ENCODE peak calls at places on chromosomes 16 and 17, in six cellular contexts. One of them, this sample, is unnamed.

GRCh38 chr17:44826123-44826790 is 3.8 kb downstream of the GJC1 start:
- DNase-seq in left cardiac atrium: no peak
- DNase-seq in stimulated activated CD8-positive, alpha-beta memory T cell treated with anti-CD3 and anti-CD28 coated beads, Interleukin-15, amount 100 ng/mL, for 24 hours: no peak
- DNase-seq in CD8-positive, alpha-beta T cell: no peak
- DNase-seq in HTR-8/SVneo: no peak
- DNase-seq in COR-L47: no peak
- DNase-seq in this sample: no peak

GRCh38 chr17:74850310-74850709 is 9.4 kb downstream of the GRIN2C start:
- DNase-seq in left cardiac atrium: no peak
- DNase-seq in stimulated activated CD8-positive, alpha-beta memory T cell treated with anti-CD3 and anti-CD28 coated beads, Interleukin-15, amount 100 ng/mL, for 24 hours: no peak
- DNase-seq in CD8-positive, alpha-beta T cell: no peak
- DNase-seq in HTR-8/SVneo: no peak
- DNase-seq in COR-L47: no peak
- DNase-seq in this sample: no peak

GRCh38 chr16:1673424-1674151 is 4.5 kb upstream of the JPT2 start:
- DNase-seq in left cardiac atrium: no peak
- DNase-seq in stimulated activated CD8-positive, alpha-beta memory T cell treated with anti-CD3 and anti-CD28 coated beads, Interleukin-15, amount 100 ng/mL, for 24 hours: no peak
- DNase-seq in CD8-positive, alpha-beta T cell: no peak
- DNase-seq in HTR-8/SVneo: no peak
- DNase-seq in COR-L47: no peak
- DNase-seq in this sample: no peak

GRCh38 chr17:35774499-35774898 is 13.8 kb downstream of the C17orf50 start:
- DNase-seq in left cardiac atrium: peak
- DNase-seq in stimulated activated CD8-positive, alpha-beta memory T cell treated with anti-CD3 and anti-CD28 coated beads, Interleukin-15, amount 100 ng/mL, for 24 hours: no peak
- DNase-seq in CD8-positive, alpha-beta T cell: no peak
- DNase-seq in HTR-8/SVneo: no peak
- DNase-seq in COR-L47: no peak
- DNase-seq in this sample: no peak

GRCh38 chr16:60636117-60636516 is 1400.1 kb downstream of the CDH8 start:
- DNase-seq in left cardiac atrium: no peak
- DNase-seq in stimulated activated CD8-positive, alpha-beta memory T cell treated with anti-CD3 and anti-CD28 coated beads, Interleukin-15, amount 100 ng/mL, for 24 hours: no peak
- DNase-seq in CD8-positive, alpha-beta T cell: no peak
- DNase-seq in HTR-8/SVneo: no peak
- DNase-seq in COR-L47: no peak
- DNase-seq in this sample: no peak

GRCh38 chr17:44004077-44004760 is at the start of gene NAGS:
- DNase-seq in left cardiac atrium: no peak
- DNase-seq in stimulated activated CD8-positive, alpha-beta memory T cell treated with anti-CD3 and anti-CD28 coated beads, Interleukin-15, amount 100 ng/mL, for 24 hours: no peak
- DNase-seq in CD8-positive, alpha-beta T cell: no peak
- DNase-seq in HTR-8/SVneo: no peak
- DNase-seq in COR-L47: no peak
- DNase-seq in this sample: no peak

GRCh38 chr17:4548721-4549531 is 6.3 kb downstream of the MYBBP1A start:
- DNase-seq in left cardiac atrium: no peak
- DNase-seq in stimulated activated CD8-positive, alpha-beta memory T cell treated with anti-CD3 and anti-CD28 coated beads, Interleukin-15, amount 100 ng/mL, for 24 hours: no peak
- DNase-seq in CD8-positive, alpha-beta T cell: no peak
- DNase-seq in HTR-8/SVneo: peak
- DNase-seq in COR-L47: no peak
- DNase-seq in this sample: no peak

GRCh38 chr16:75265911-75266701 is 14.7 kb upstream of the BCAR1 start:
- DNase-seq in left cardiac atrium: peak
- DNase-seq in stimulated activated CD8-positive, alpha-beta memory T cell treated with anti-CD3 and anti-CD28 coated beads, Interleukin-15, amount 100 ng/mL, for 24 hours: no peak
- DNase-seq in CD8-positive, alpha-beta T cell: no peak
- DNase-seq in HTR-8/SVneo: peak
- DNase-seq in COR-L47: no peak
- DNase-seq in this sample: no peak

GRCh38 chr17:55527520-55528118 is 16.4 kb upstream of the SMIM36 start:
- DNase-seq in left cardiac atrium: no peak
- DNase-seq in stimulated activated CD8-positive, alpha-beta memory T cell treated with anti-CD3 and anti-CD28 coated beads, Interleukin-15, amount 100 ng/mL, for 24 hours: no peak
- DNase-seq in CD8-positive, alpha-beta T cell: no peak
- DNase-seq in HTR-8/SVneo: peak
- DNase-seq in COR-L47: peak
- DNase-seq in this sample: no peak

GRCh38 chr16:14462811-14463210 is 167.2 kb downstream of the PARN start:
- DNase-seq in left cardiac atrium: no peak
- DNase-seq in stimulated activated CD8-positive, alpha-beta memory T cell treated with anti-CD3 and anti-CD28 coated beads, Interleukin-15, amount 100 ng/mL, for 24 hours: no peak
- DNase-seq in CD8-positive, alpha-beta T cell: no peak
- DNase-seq in HTR-8/SVneo: no peak
- DNase-seq in COR-L47: no peak
- DNase-seq in this sample: no peak

GRCh38 chr17:56819030-56819429 is 14.7 kb downstream of the C17orf67 start:
- DNase-seq in left cardiac atrium: no peak
- DNase-seq in stimulated activated CD8-positive, alpha-beta memory T cell treated with anti-CD3 and anti-CD28 coated beads, Interleukin-15, amount 100 ng/mL, for 24 hours: no peak
- DNase-seq in CD8-positive, alpha-beta T cell: no peak
- DNase-seq in HTR-8/SVneo: no peak
- DNase-seq in COR-L47: no peak
- DNase-seq in this sample: no peak

GRCh38 chr17:66647391-66647983 is 187.4 kb upstream of the CACNG5 start:
- DNase-seq in left cardiac atrium: no peak
- DNase-seq in stimulated activated CD8-positive, alpha-beta memory T cell treated with anti-CD3 and anti-CD28 coated beads, Interleukin-15, amount 100 ng/mL, for 24 hours: no peak
- DNase-seq in CD8-positive, alpha-beta T cell: no peak
- DNase-seq in HTR-8/SVneo: no peak
- DNase-seq in COR-L47: no peak
- DNase-seq in this sample: no peak

GRCh38 chr17:80820331-80820730 is 171.3 kb upstream of the CHMP6 start:
- DNase-seq in left cardiac atrium: no peak
- DNase-seq in stimulated activated CD8-positive, alpha-beta memory T cell treated with anti-CD3 and anti-CD28 coated beads, Interleukin-15, amount 100 ng/mL, for 24 hours: no peak
- DNase-seq in CD8-positive, alpha-beta T cell: no peak
- DNase-seq in HTR-8/SVneo: no peak
- DNase-seq in COR-L47: no peak
- DNase-seq in this sample: no peak

GRCh38 chr17:14616508-14616907 is 315.6 kb downstream of the HS3ST3B1 start:
- DNase-seq in left cardiac atrium: no peak
- DNase-seq in stimulated activated CD8-positive, alpha-beta memory T cell treated with anti-CD3 and anti-CD28 coated beads, Interleukin-15, amount 100 ng/mL, for 24 hours: no peak
- DNase-seq in CD8-positive, alpha-beta T cell: no peak
- DNase-seq in HTR-8/SVneo: peak
- DNase-seq in COR-L47: no peak
- DNase-seq in this sample: no peak

GRCh38 chr16:54847207-54847606 is 83.5 kb upstream of the IRX5 start:
- DNase-seq in left cardiac atrium: no peak
- DNase-seq in stimulated activated CD8-positive, alpha-beta memory T cell treated with anti-CD3 and anti-CD28 coated beads, Interleukin-15, amount 100 ng/mL, for 24 hours: no peak
- DNase-seq in CD8-positive, alpha-beta T cell: no peak
- DNase-seq in HTR-8/SVneo: no peak
- DNase-seq in COR-L47: no peak
- DNase-seq in this sample: no peak

GRCh38 chr17:63997341-63998048 is 656 bp upstream of the PRR29 start:
- DNase-seq in left cardiac atrium: no peak
- DNase-seq in stimulated activated CD8-positive, alpha-beta memory T cell treated with anti-CD3 and anti-CD28 coated beads, Interleukin-15, amount 100 ng/mL, for 24 hours: no peak
- DNase-seq in CD8-positive, alpha-beta T cell: no peak
- DNase-seq in HTR-8/SVneo: no peak
- DNase-seq in COR-L47: no peak
- DNase-seq in this sample: peak

GRCh38 chr17:21678451-21679081 is 13.8 kb upstream of the KCNJ18 start:
- DNase-seq in left cardiac atrium: no peak
- DNase-seq in stimulated activated CD8-positive, alpha-beta memory T cell treated with anti-CD3 and anti-CD28 coated beads, Interleukin-15, amount 100 ng/mL, for 24 hours: no peak
- DNase-seq in CD8-positive, alpha-beta T cell: no peak
- DNase-seq in HTR-8/SVneo: no peak
- DNase-seq in COR-L47: peak
- DNase-seq in this sample: no peak

GRCh38 chr16:84810518-84811273 is 9.1 kb upstream of the CRISPLD2 start:
- DNase-seq in left cardiac atrium: peak
- DNase-seq in stimulated activated CD8-positive, alpha-beta memory T cell treated with anti-CD3 and anti-CD28 coated beads, Interleukin-15, amount 100 ng/mL, for 24 hours: no peak
- DNase-seq in CD8-positive, alpha-beta T cell: no peak
- DNase-seq in HTR-8/SVneo: no peak
- DNase-seq in COR-L47: no peak
- DNase-seq in this sample: no peak

GRCh38 chr17:29007456-29008455 is 1.9 kb upstream of the SEZ6 start:
- DNase-seq in left cardiac atrium: no peak
- DNase-seq in stimulated activated CD8-positive, alpha-beta memory T cell treated with anti-CD3 and anti-CD28 coated beads, Interleukin-15, amount 100 ng/mL, for 24 hours: no peak
- DNase-seq in CD8-positive, alpha-beta T cell: no peak
- DNase-seq in HTR-8/SVneo: peak
- DNase-seq in COR-L47: no peak
- DNase-seq in this sample: no peak

GRCh38 chr17:50146230-50146926 is 4.1 kb downstream of the PPP1R9B start:
- DNase-seq in left cardiac atrium: no peak
- DNase-seq in stimulated activated CD8-positive, alpha-beta memory T cell treated with anti-CD3 and anti-CD28 coated beads, Interleukin-15, amount 100 ng/mL, for 24 hours: no peak
- DNase-seq in CD8-positive, alpha-beta T cell: no peak
- DNase-seq in HTR-8/SVneo: no peak
- DNase-seq in COR-L47: no peak
- DNase-seq in this sample: no peak

GRCh38 chr17:82296511-82297279 is 20.7 kb downstream of the CD7 start:
- DNase-seq in left cardiac atrium: no peak
- DNase-seq in stimulated activated CD8-positive, alpha-beta memory T cell treated with anti-CD3 and anti-CD28 coated beads, Interleukin-15, amount 100 ng/mL, for 24 hours: no peak
- DNase-seq in CD8-positive, alpha-beta T cell: no peak
- DNase-seq in HTR-8/SVneo: no peak
- DNase-seq in COR-L47: no peak
- DNase-seq in this sample: no peak

GRCh38 chr17:9259419-9259818 is 238.1 kb downstream of the NTN1 start:
- DNase-seq in left cardiac atrium: peak
- DNase-seq in stimulated activated CD8-positive, alpha-beta memory T cell treated with anti-CD3 and anti-CD28 coated beads, Interleukin-15, amount 100 ng/mL, for 24 hours: no peak
- DNase-seq in CD8-positive, alpha-beta T cell: no peak
- DNase-seq in HTR-8/SVneo: no peak
- DNase-seq in COR-L47: no peak
- DNase-seq in this sample: no peak

GRCh38 chr17:11144358-11145233 is 96.4 kb upstream of the SHISA6 start:
- DNase-seq in left cardiac atrium: peak
- DNase-seq in stimulated activated CD8-positive, alpha-beta memory T cell treated with anti-CD3 and anti-CD28 coated beads, Interleukin-15, amount 100 ng/mL, for 24 hours: no peak
- DNase-seq in CD8-positive, alpha-beta T cell: no peak
- DNase-seq in HTR-8/SVneo: peak
- DNase-seq in COR-L47: no peak
- DNase-seq in this sample: no peak

GRCh38 chr16:9489823-9490467 is 398.5 kb downstream of the HAPSTR1 start:
- DNase-seq in left cardiac atrium: peak
- DNase-seq in stimulated activated CD8-positive, alpha-beta memory T cell treated with anti-CD3 and anti-CD28 coated beads, Interleukin-15, amount 100 ng/mL, for 24 hours: no peak
- DNase-seq in CD8-positive, alpha-beta T cell: no peak
- DNase-seq in HTR-8/SVneo: no peak
- DNase-seq in COR-L47: no peak
- DNase-seq in this sample: peak

GRCh38 chr16:55292491-55292890 is 31.5 kb upstream of the IRX6 start:
- DNase-seq in left cardiac atrium: no peak
- DNase-seq in stimulated activated CD8-positive, alpha-beta memory T cell treated with anti-CD3 and anti-CD28 coated beads, Interleukin-15, amount 100 ng/mL, for 24 hours: no peak
- DNase-seq in CD8-positive, alpha-beta T cell: no peak
- DNase-seq in HTR-8/SVneo: no peak
- DNase-seq in COR-L47: no peak
- DNase-seq in this sample: no peak

GRCh38 chr16:11411059-11411550 is 65.8 kb downstream of the RMI2 start:
- DNase-seq in left cardiac atrium: no peak
- DNase-seq in stimulated activated CD8-positive, alpha-beta memory T cell treated with anti-CD3 and anti-CD28 coated beads, Interleukin-15, amount 100 ng/mL, for 24 hours: no peak
- DNase-seq in CD8-positive, alpha-beta T cell: no peak
- DNase-seq in HTR-8/SVneo: no peak
- DNase-seq in COR-L47: no peak
- DNase-seq in this sample: no peak

GRCh38 chr16:68416057-68417046 is 32.0 kb downstream of the SMPD3 start:
- DNase-seq in left cardiac atrium: no peak
- DNase-seq in stimulated activated CD8-positive, alpha-beta memory T cell treated with anti-CD3 and anti-CD28 coated beads, Interleukin-15, amount 100 ng/mL, for 24 hours: no peak
- DNase-seq in CD8-positive, alpha-beta T cell: no peak
- DNase-seq in HTR-8/SVneo: no peak
- DNase-seq in COR-L47: peak
- DNase-seq in this sample: no peak

GRCh38 chr16:48384305-48384981 is 770 bp downstream of the SIAH1 start:
- DNase-seq in left cardiac atrium: peak
- DNase-seq in stimulated activated CD8-positive, alpha-beta memory T cell treated with anti-CD3 and anti-CD28 coated beads, Interleukin-15, amount 100 ng/mL, for 24 hours: no peak
- DNase-seq in CD8-positive, alpha-beta T cell: peak
- DNase-seq in HTR-8/SVneo: peak
- DNase-seq in COR-L47: peak
- DNase-seq in this sample: no peak

GRCh38 chr17:27233059-27233458 is 60.9 kb upstream of the WSB1 start:
- DNase-seq in left cardiac atrium: no peak
- DNase-seq in stimulated activated CD8-positive, alpha-beta memory T cell treated with anti-CD3 and anti-CD28 coated beads, Interleukin-15, amount 100 ng/mL, for 24 hours: no peak
- DNase-seq in CD8-positive, alpha-beta T cell: no peak
- DNase-seq in HTR-8/SVneo: no peak
- DNase-seq in COR-L47: no peak
- DNase-seq in this sample: no peak

GRCh38 chr16:23145186-23145585 is 4.1 kb downstream of the USP31 start:
- DNase-seq in left cardiac atrium: no peak
- DNase-seq in stimulated activated CD8-positive, alpha-beta memory T cell treated with anti-CD3 and anti-CD28 coated beads, Interleukin-15, amount 100 ng/mL, for 24 hours: no peak
- DNase-seq in CD8-positive, alpha-beta T cell: no peak
- DNase-seq in HTR-8/SVneo: no peak
- DNase-seq in COR-L47: peak
- DNase-seq in this sample: no peak

GRCh38 chr17:70276931-70277330 is 107.6 kb downstream of the KCNJ2 start:
- DNase-seq in left cardiac atrium: no peak
- DNase-seq in stimulated activated CD8-positive, alpha-beta memory T cell treated with anti-CD3 and anti-CD28 coated beads, Interleukin-15, amount 100 ng/mL, for 24 hours: no peak
- DNase-seq in CD8-positive, alpha-beta T cell: no peak
- DNase-seq in HTR-8/SVneo: no peak
- DNase-seq in COR-L47: no peak
- DNase-seq in this sample: no peak

GRCh38 chr16:80656731-80657150 is 115.9 kb downstream of the DYNLRB2 start:
- DNase-seq in left cardiac atrium: no peak
- DNase-seq in stimulated activated CD8-positive, alpha-beta memory T cell treated with anti-CD3 and anti-CD28 coated beads, Interleukin-15, amount 100 ng/mL, for 24 hours: no peak
- DNase-seq in CD8-positive, alpha-beta T cell: no peak
- DNase-seq in HTR-8/SVneo: no peak
- DNase-seq in COR-L47: no peak
- DNase-seq in this sample: no peak

GRCh38 chr16:3465301-3465700 is 21.8 kb downstream of the NAA60 start:
- DNase-seq in left cardiac atrium: no peak
- DNase-seq in stimulated activated CD8-positive, alpha-beta memory T cell treated with anti-CD3 and anti-CD28 coated beads, Interleukin-15, amount 100 ng/mL, for 24 hours: no peak
- DNase-seq in CD8-positive, alpha-beta T cell: no peak
- DNase-seq in HTR-8/SVneo: no peak
- DNase-seq in COR-L47: no peak
- DNase-seq in this sample: no peak

This sample was measured in omental fat pad.